ENCODE peak calls at places on chromosomes 13 and 19, in six cellular contexts. X, N, G, J, E and O are unnamed samples. For H3K36me3, the result is how much of the 10 kb centered on the place peaks cover.

GRCh38 chr19:53865918-53866696 is 1.6 kb upstream of the MYADM start:
- DNase-seq in G (peak), E (peak), N (peak), J (peak), X (peak), O (peak)

GRCh38 chr19:51137812-51138425 is 4.2 kb upstream of the SIGLEC7 start:
- DNase-seq in X (no peak), J (no peak), G (no peak), E (no peak), N (no peak), O (peak)

GRCh38 chr13:66809496-66809895 is 420.6 kb downstream of the PCDH9 start:
- DNase-seq in E (peak), G (no peak), N (no peak), J (no peak), X (no peak), O (no peak)

GRCh38 chr19:4709440-4710280 is 14.0 kb downstream of the DPP9 start:
- DNase-seq in E (no peak), J (no peak), G (no peak), N (no peak), X (no peak), O (no peak)

GRCh38 chr13:43528992-43529391 is 257.8 kb downstream of the ENOX1 start:
- DNase-seq in N (no peak), G (no peak), E (no peak), J (no peak), X (peak), O (no peak)

GRCh38 chr19:47729468-47729798 is 15.9 kb upstream of the NOP53 start:
- DNase-seq in E (peak), X (peak), J (peak), N (no peak), G (peak), O (no peak)

GRCh38 chr19:48390188-48391099 is 907 bp downstream of the KDELR1 start:
- DNase-seq in E (peak), N (peak), G (no peak), J (peak), X (peak), O (peak)

GRCh38 chr13:28337196-28338045 is 157.5 kb downstream of the FLT1 start:
- DNase-seq in X (no peak), N (no peak), E (peak), J (no peak), G (no peak), O (no peak)

GRCh38 chr19:38139122-38139521 is 84.9 kb downstream of the DPF1 start:
- DNase-seq in J (no peak), E (no peak), X (peak), G (no peak), N (no peak), O (no peak)

GRCh38 chr19:6087074-6087506 is 23.2 kb downstream of the RFX2 start:
- DNase-seq in E (no peak), N (peak), J (no peak), G (no peak), X (peak), O (no peak)

GRCh38 chr13:33194820-33195692 is 90.5 kb downstream of the STARD13 start:
- DNase-seq in N (peak), J (no peak), G (peak), E (peak), X (no peak), O (no peak)

GRCh38 chr19:28294395-28294794 is 918.6 kb downstream of the UQCRFS1 start:
- DNase-seq in X (peak), G (no peak), E (no peak), N (no peak), J (no peak), O (no peak)

GRCh38 chr19:8363803-8364771 is at the start of gene ANGPTL4:
- DNase-seq in X (peak), J (peak), G (no peak), N (no peak), E (peak), O (peak)

GRCh38 chr19:41409288-41409687 is 11.7 kb downstream of the BCKDHA start:
- DNase-seq in X (peak), E (no peak), N (no peak), G (peak), J (no peak), O (no peak)

GRCh38 chr13:72527333-72527732 is 200.1 kb downstream of the MZT1 start:
- DNase-seq in X (no peak), E (no peak), N (no peak), J (no peak), G (no peak), O (no peak)

GRCh38 chr19:3250675-3251074 is 26.2 kb downstream of the CELF5 start:
- DNase-seq in J (no peak), X (peak), E (peak), G (no peak), N (no peak), O (no peak)

GRCh38 chr13:91946498-91947070 is 548.2 kb downstream of the GPC5 start:
- DNase-seq in J (no peak), N (no peak), G (no peak), E (peak), X (peak), O (no peak)

GRCh38 chr13:113951246-113951999 is 22.5 kb downstream of the C13orf46 start:
- DNase-seq in E (peak), X (peak), G (peak), N (peak), J (peak), O (peak)

GRCh38 chr13:27820524-27821482 is 28.5 kb downstream of the GSX1 start:
- DNase-seq in E (no peak), J (no peak), G (no peak), N (peak), X (no peak), O (no peak)

GRCh38 chr13:113337976-113338375 is 26.0 kb downstream of the GRTP1 start:
- DNase-seq in N (no peak), E (no peak), G (no peak), J (no peak), X (no peak), O (peak)

GRCh38 chr19:45498411-45499195 is at the start of gene PPM1N:
- DNase-seq in J (no peak), E (peak), N (peak), G (no peak), X (peak), O (peak)

GRCh38 chr19:38739440-38740251 is 4.6 kb downstream of the CAPN12 start:
- DNase-seq in E (no peak), X (no peak), J (no peak), G (no peak), N (no peak), O (peak)

GRCh38 chr19:7294571-7295212 is 478 bp upstream of the INSR start:
- DNase-seq in N (peak), E (peak), X (peak), J (peak), G (no peak), O (peak)

GRCh38 chr19:52991021-52991420 is 22.7 kb upstream of the ERVV-1 start:
- DNase-seq in N (no peak), G (peak), J (no peak), X (no peak), E (no peak), O (no peak)

GRCh38 chr19:14677464-14677863 is 2.8 kb upstream of the ADGRE3 start:
- DNase-seq in E (no peak), X (no peak), J (no peak), G (no peak), N (no peak), O (no peak)

GRCh38 chr13:56864451-56864850 is 276.3 kb upstream of the PRR20A start:
- DNase-seq in X (no peak), J (no peak), G (no peak), E (no peak), N (no peak), O (no peak)

GRCh38 chr13:48429886-48430285 is 17.0 kb upstream of the LPAR6 start:
- DNase-seq in N (no peak), J (no peak), E (no peak), X (no peak), G (no peak), O (no peak)

GRCh38 chr19:10364644-10365043 is 15.7 kb downstream of the TYK2 start:
- DNase-seq in G (no peak), X (no peak), N (no peak), J (no peak), E (no peak), O (no peak)

GRCh38 chr13:93603043-93603442 is 376.4 kb downstream of the GPC6 start:
- DNase-seq in X (peak), E (peak), J (no peak), G (peak), N (no peak), O (no peak)

GRCh38 chr19:47124937-47125668 is 5.5 kb upstream of the SAE1 start:
- DNase-seq in J (no peak), N (no peak), E (peak), X (peak), G (peak), O (no peak)

GRCh38 chr13:39531646-39532045 is 71.3 kb downstream of the LHFPL6 start:
- DNase-seq in E (peak), G (peak), J (no peak), X (no peak), N (no peak), O (no peak)

GRCh38 chr19:42066075-42066754 is 3.8 kb downstream of the GRIK5 start:
- DNase-seq in J (no peak), E (no peak), G (peak), X (peak), N (no peak), O (no peak)

GRCh38 chr13:65445340-65445739 is 1784.8 kb downstream of the PCDH9 start:
- DNase-seq in N (no peak), J (no peak), E (no peak), X (no peak), G (no peak), O (no peak)

GRCh38 chr19:12689581-12690216 is 1.9 kb downstream of the GNG14 start:
- DNase-seq in N (no peak), J (no peak), G (no peak), X (no peak), E (no peak), O (peak)

GRCh38 chr13:27334774-27335490 is 64.3 kb downstream of the RASL11A start:
- DNase-seq in G (no peak), N (no peak), X (no peak), E (no peak), J (no peak), O (no peak)

GRCh38 chr19:12786149-12786870 is 5.0 kb upstream of the JUNB start:
- DNase-seq in E (no peak), N (peak), J (peak), X (no peak), G (peak), O (peak)

GRCh38 chr19:1579222-1579621 is 11.1 kb upstream of the MEX3D start:
- DNase-seq in J (peak), X (no peak), E (no peak), N (no peak), G (no peak), O (no peak)
- H3K36me3 ChIP-seq in J (under half), X (under half), E (under half), N (under half), G (under half), O (half or more)

DNA sequence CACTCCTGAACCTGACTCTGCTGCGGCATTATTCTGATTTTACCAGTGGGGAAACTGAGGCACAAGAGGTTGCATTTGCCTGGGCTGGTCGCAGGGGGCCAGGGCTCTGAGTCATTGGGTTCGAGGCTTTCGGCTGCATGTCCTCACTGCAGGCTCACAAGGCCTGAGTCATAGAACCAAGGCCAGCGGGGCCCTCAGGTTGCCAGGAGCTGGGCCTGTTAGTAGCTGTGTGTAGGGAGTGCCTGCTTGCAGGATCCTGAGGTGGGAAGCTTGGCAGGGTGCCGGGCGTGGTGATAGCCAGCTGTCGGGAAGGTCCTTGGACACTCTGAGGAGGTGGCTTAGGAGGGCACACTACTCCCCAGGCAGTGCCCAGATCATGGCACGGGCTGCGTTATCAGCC is 21.6 kb upstream of the F2RL3 start:
- DNase-seq in J (no peak), X (no peak), E (no peak), G (no peak), N (no peak), O (no peak)
- H3K36me3 ChIP-seq in J (half or more), X (under half), E (half or more), G (under half), N (under half), O (half or more)

DNA sequence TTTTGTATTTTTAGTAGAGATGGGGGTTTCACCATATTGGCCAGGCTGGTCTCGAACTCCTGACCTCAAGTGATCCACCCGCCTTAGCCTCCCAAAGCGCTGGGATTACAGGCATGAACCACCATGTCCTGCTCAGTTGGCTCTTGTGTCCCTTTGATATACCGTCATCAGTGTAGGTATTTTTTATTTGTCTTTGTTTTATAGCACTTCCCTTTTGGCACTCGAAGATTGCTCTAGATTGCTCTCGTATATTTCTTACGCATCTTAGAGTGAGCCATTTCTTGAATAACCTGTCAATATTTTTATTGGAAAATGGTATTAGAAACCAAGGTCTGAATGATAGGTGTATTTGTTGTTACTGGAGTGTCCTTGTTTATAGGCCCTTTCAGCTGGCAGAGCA is 9.4 kb downstream of the SETDB2 start:
- DNase-seq in J (no peak), G (no peak), E (no peak), N (no peak), X (no peak), O (no peak)
- H3K36me3 ChIP-seq in J (under half), G (under half), E (under half), N (under half), X (under half), O (under half)

GRCh38 chr19:35004517-35005255 is 4.6 kb downstream of the GRAMD1A start:
- DNase-seq in X (no peak), G (no peak), J (no peak), N (no peak), E (no peak), O (peak)
- H3K36me3 ChIP-seq in X (under half), G (under half), J (under half), N (under half), E (under half), O (half or more)

GRCh38 chr13:30623392-30623791 is 5.7 kb downstream of the USPL1 start:
- DNase-seq in G (no peak), E (no peak), X (no peak), J (no peak), N (no peak), O (no peak)

GRCh38 chr13:30618938-30619289 is 1.2 kb downstream of the USPL1 start:
- DNase-seq in X (no peak), E (no peak), N (no peak), G (no peak), J (no peak), O (no peak)

GRCh38 chr13:30618186-30618937 is 642 bp downstream of the USPL1 start:
- DNase-seq in N (peak), X (no peak), J (peak), E (peak), G (no peak), O (peak)

GRCh38 chr13:30619731-30620130 is 2.0 kb downstream of the USPL1 start:
- DNase-seq in N (no peak), X (no peak), G (no peak), E (no peak), J (no peak), O (no peak)

DNA sequence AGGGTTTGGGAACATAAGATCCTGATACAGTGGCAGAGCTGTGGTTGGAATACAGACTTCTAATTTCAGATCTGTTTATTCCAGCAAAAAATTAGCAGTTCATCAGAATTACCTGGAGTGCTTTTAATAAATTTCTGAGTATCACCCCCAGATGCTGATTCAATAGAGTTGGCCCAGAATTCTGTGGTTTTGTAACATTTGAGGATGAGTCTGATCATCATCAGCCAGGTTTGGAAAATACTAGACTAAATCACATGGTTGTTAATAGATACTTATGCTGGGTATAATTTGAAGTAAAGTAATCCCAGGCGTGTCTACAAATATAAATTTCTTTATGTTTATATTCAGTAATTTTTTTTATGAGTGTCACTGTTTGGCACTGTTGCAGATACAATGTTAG is 4.8 kb downstream of the USPL1 start:
- DNase-seq in E (no peak), X (no peak), G (no peak), N (no peak), J (no peak), O (no peak)
- H3K36me3 ChIP-seq in E (under half), X (under half), G (under half), N (under half), J (under half), O (half or more)

DNA sequence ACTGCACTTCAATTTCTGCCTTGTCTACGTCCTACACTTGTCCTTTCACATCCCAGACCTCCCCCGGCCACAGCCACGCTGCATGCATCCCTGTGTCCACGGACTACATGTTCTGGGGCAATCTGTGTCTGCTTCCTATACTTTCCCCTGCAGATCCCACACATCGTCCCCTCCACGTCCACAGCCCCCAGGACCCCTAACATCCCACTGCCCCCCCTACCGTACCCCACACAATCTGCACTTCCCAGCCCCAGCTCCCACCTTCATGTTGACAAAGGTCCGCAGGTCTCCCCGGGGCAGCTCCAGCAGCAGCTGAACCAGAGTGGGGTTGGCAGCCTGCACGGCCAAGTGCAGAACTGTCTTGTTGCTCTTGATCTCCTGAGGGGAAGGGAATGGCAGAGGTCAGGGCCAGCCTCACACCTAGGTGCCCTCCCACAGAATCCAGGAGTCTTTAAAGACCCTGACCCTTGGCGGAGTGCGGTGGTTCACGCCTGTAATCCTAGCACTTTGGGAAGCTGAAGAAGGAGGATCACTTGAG is 10.2 kb downstream of the NFKBID start:
- DNase-seq in N (no peak), J (no peak), X (no peak), G (no peak), E (no peak), O (no peak)
- H3K36me3 ChIP-seq in N (under half), J (under half), X (under half), G (under half), E (under half), O (half or more)

GRCh38 chr19:1087813-1088418 is 7.3 kb downstream of the POLR2E start:
- DNase-seq in X (no peak), J (no peak), G (no peak), E (no peak), N (peak), O (peak)
- H3K36me3 ChIP-seq in X (under half), J (under half), G (under half), E (under half), N (under half), O (half or more)